ENCODE peak calls at places on chromosome 13, in five cellular contexts. One of them, this sample, is unnamed. For H3K4me1, the result is how much of the 10 kb centered on the place peaks cover.

GRCh38 chr13:80873589-80873988 is 532.7 kb upstream of the SPRY2 start:
- DNase-seq in neural progenitor cell: no peak
- DNase-seq in adipocyte: no peak
- DNase-seq in HCT116: no peak
- DNase-seq in colonic mucosa: no peak
- DNase-seq in this sample: no peak

GRCh38 chr13:94239135-94239534 is 240.3 kb downstream of the DCT start:
- DNase-seq in neural progenitor cell: no peak
- DNase-seq in adipocyte: peak
- DNase-seq in HCT116: no peak
- DNase-seq in colonic mucosa: no peak
- DNase-seq in this sample: peak

GRCh38 chr13:86870388-86870966 is 800.7 kb upstream of the SLITRK5 start:
- DNase-seq in neural progenitor cell: peak
- DNase-seq in adipocyte: peak
- DNase-seq in HCT116: no peak
- DNase-seq in colonic mucosa: no peak
- DNase-seq in this sample: no peak

GRCh38 chr13:51935326-51936171 is 73.8 kb downstream of the CCDC70 start:
- DNase-seq in neural progenitor cell: peak
- DNase-seq in adipocyte: peak
- DNase-seq in HCT116: peak
- DNase-seq in colonic mucosa: peak
- DNase-seq in this sample: no peak

GRCh38 chr13:24159362-24159761 is 1.2 kb upstream of the SPATA13 start:
- DNase-seq in neural progenitor cell: no peak
- DNase-seq in adipocyte: no peak
- DNase-seq in HCT116: no peak
- DNase-seq in colonic mucosa: no peak
- DNase-seq in this sample: no peak

GRCh38 chr13:108369412-108369811 is 99.9 kb downstream of the TNFSF13B start:
- DNase-seq in neural progenitor cell: no peak
- DNase-seq in adipocyte: no peak
- DNase-seq in HCT116: no peak
- DNase-seq in colonic mucosa: no peak
- DNase-seq in this sample: no peak

GRCh38 chr13:97976551-97977375 is 23.3 kb downstream of the IPO5 start:
- DNase-seq in neural progenitor cell: no peak
- DNase-seq in adipocyte: peak
- DNase-seq in HCT116: no peak
- DNase-seq in colonic mucosa: peak
- DNase-seq in this sample: no peak

GRCh38 chr13:41520699-41521630 is 63.6 kb downstream of the RGCC start:
- DNase-seq in neural progenitor cell: no peak
- DNase-seq in adipocyte: no peak
- DNase-seq in HCT116: no peak
- DNase-seq in colonic mucosa: no peak
- DNase-seq in this sample: peak

GRCh38 chr13:48575014-48575413 is 42.1 kb upstream of the RCBTB2 start:
- DNase-seq in neural progenitor cell: no peak
- DNase-seq in adipocyte: no peak
- DNase-seq in HCT116: no peak
- DNase-seq in colonic mucosa: no peak
- DNase-seq in this sample: no peak

GRCh38 chr13:41402695-41403511 is 54.4 kb upstream of the RGCC start:
- DNase-seq in neural progenitor cell: no peak
- DNase-seq in adipocyte: no peak
- DNase-seq in HCT116: no peak
- DNase-seq in colonic mucosa: no peak
- DNase-seq in this sample: no peak

GRCh38 chr13:98267080-98267912 is 90.2 kb upstream of the RNF113B start:
- DNase-seq in neural progenitor cell: no peak
- DNase-seq in adipocyte: no peak
- DNase-seq in HCT116: no peak
- DNase-seq in colonic mucosa: peak
- DNase-seq in this sample: peak

GRCh38 chr13:81664872-81665271 is 1323.9 kb upstream of the SPRY2 start:
- DNase-seq in neural progenitor cell: no peak
- DNase-seq in adipocyte: no peak
- DNase-seq in HCT116: no peak
- DNase-seq in colonic mucosa: no peak
- DNase-seq in this sample: no peak

GRCh38 chr13:75263741-75264407 is 218.1 kb downstream of the TBC1D4 start:
- DNase-seq in neural progenitor cell: no peak
- DNase-seq in adipocyte: peak
- DNase-seq in HCT116: no peak
- DNase-seq in colonic mucosa: no peak
- DNase-seq in this sample: peak

GRCh38 chr13:60226507-60226906 is 62.8 kb upstream of the DIAPH3 start:
- DNase-seq in neural progenitor cell: peak
- DNase-seq in adipocyte: peak
- DNase-seq in HCT116: peak
- DNase-seq in colonic mucosa: no peak
- DNase-seq in this sample: peak

GRCh38 chr13:52926971-52927370 is 78.5 kb upstream of the PCDH8 start:
- DNase-seq in neural progenitor cell: no peak
- DNase-seq in adipocyte: no peak
- DNase-seq in HCT116: no peak
- DNase-seq in colonic mucosa: no peak
- DNase-seq in this sample: no peak

GRCh38 chr13:95523598-95523997 is 28.9 kb upstream of the CLDN10 start:
- DNase-seq in neural progenitor cell: no peak
- DNase-seq in adipocyte: no peak
- DNase-seq in HCT116: no peak
- DNase-seq in colonic mucosa: no peak
- DNase-seq in this sample: no peak

GRCh38 chr13:80037505-80037888 is 303.4 kb downstream of the SPRY2 start:
- DNase-seq in neural progenitor cell: no peak
- DNase-seq in adipocyte: peak
- DNase-seq in HCT116: no peak
- DNase-seq in colonic mucosa: no peak
- DNase-seq in this sample: peak

GRCh38 chr13:70253834-70254233 is 145.6 kb upstream of the KLHL1 start:
- DNase-seq in neural progenitor cell: no peak
- DNase-seq in adipocyte: no peak
- DNase-seq in HCT116: no peak
- DNase-seq in colonic mucosa: no peak
- DNase-seq in this sample: peak

GRCh38 chr13:51262501-51263211 is 40.5 kb downstream of the FAM124A start:
- DNase-seq in neural progenitor cell: peak
- DNase-seq in adipocyte: no peak
- DNase-seq in HCT116: no peak
- DNase-seq in colonic mucosa: no peak
- DNase-seq in this sample: no peak

GRCh38 chr13:34276764-34277163 is 458.8 kb downstream of the RFC3 start:
- DNase-seq in neural progenitor cell: no peak
- DNase-seq in adipocyte: no peak
- DNase-seq in HCT116: no peak
- DNase-seq in colonic mucosa: no peak
- DNase-seq in this sample: no peak

GRCh38 chr13:95603887-95604533 is 40.5 kb downstream of the DZIP1 start:
- DNase-seq in neural progenitor cell: no peak
- DNase-seq in adipocyte: no peak
- DNase-seq in HCT116: no peak
- DNase-seq in colonic mucosa: peak
- DNase-seq in this sample: peak

GRCh38 chr13:28394422-28394821 is 100.5 kb downstream of the FLT1 start:
- DNase-seq in neural progenitor cell: no peak
- DNase-seq in adipocyte: no peak
- DNase-seq in HCT116: no peak
- DNase-seq in colonic mucosa: no peak
- DNase-seq in this sample: no peak

GRCh38 chr13:100892981-100893380 is 218.4 kb upstream of the TMTC4 start:
- DNase-seq in neural progenitor cell: no peak
- DNase-seq in adipocyte: no peak
- DNase-seq in HCT116: no peak
- DNase-seq in colonic mucosa: no peak
- DNase-seq in this sample: no peak

GRCh38 chr13:27005976-27006518 is 165.6 kb downstream of the USP12 start:
- DNase-seq in neural progenitor cell: no peak
- DNase-seq in adipocyte: no peak
- DNase-seq in HCT116: no peak
- DNase-seq in colonic mucosa: no peak
- DNase-seq in this sample: no peak

GRCh38 chr13:52104624-52105023 is 24.2 kb downstream of the NEK5 start:
- DNase-seq in neural progenitor cell: no peak
- DNase-seq in adipocyte: peak
- DNase-seq in HCT116: no peak
- DNase-seq in colonic mucosa: no peak
- DNase-seq in this sample: no peak

GRCh38 chr13:33231339-33231738 is 54.2 kb downstream of the STARD13 start:
- DNase-seq in neural progenitor cell: no peak
- DNase-seq in adipocyte: no peak
- DNase-seq in HCT116: no peak
- DNase-seq in colonic mucosa: no peak
- DNase-seq in this sample: no peak

GRCh38 chr13:45242524-45242923 is 41.7 kb upstream of the KCTD4 start:
- DNase-seq in neural progenitor cell: no peak
- DNase-seq in adipocyte: no peak
- DNase-seq in HCT116: no peak
- DNase-seq in colonic mucosa: no peak
- DNase-seq in this sample: no peak
- H3K4me1 ChIP-seq in neural progenitor cell: under half
- H3K4me1 ChIP-seq in adipocyte: under half
- H3K4me1 ChIP-seq in HCT116: half or more
- H3K4me1 ChIP-seq in colonic mucosa: under half
- H3K4me1 ChIP-seq in this sample: under half

GRCh38 chr13:111599791-111600190 is 279.3 kb downstream of the TEX29 start:
- DNase-seq in neural progenitor cell: no peak
- DNase-seq in adipocyte: no peak
- DNase-seq in HCT116: no peak
- DNase-seq in colonic mucosa: no peak
- DNase-seq in this sample: no peak
- H3K9ac ChIP-seq in neural progenitor cell: no peak
- H3K9ac ChIP-seq in adipocyte: no peak
- H3K9ac ChIP-seq in HCT116: no peak
- H3K9ac ChIP-seq in colonic mucosa: no peak
- H3K9ac ChIP-seq in this sample: no peak

GRCh38 chr13:30332516-30333165 is 25.3 kb upstream of the KATNAL1 start:
- DNase-seq in neural progenitor cell: no peak
- DNase-seq in adipocyte: no peak
- DNase-seq in HCT116: no peak
- DNase-seq in colonic mucosa: no peak
- DNase-seq in this sample: no peak
- H3K4me1 ChIP-seq in neural progenitor cell: under half
- H3K4me1 ChIP-seq in adipocyte: under half
- H3K4me1 ChIP-seq in HCT116: half or more
- H3K4me1 ChIP-seq in colonic mucosa: under half
- H3K4me1 ChIP-seq in this sample: under half

GRCh38 chr13:112793545-112794445 is 104.0 kb downstream of the ATP11A start:
- DNase-seq in neural progenitor cell: no peak
- DNase-seq in adipocyte: no peak
- DNase-seq in HCT116: no peak
- DNase-seq in colonic mucosa: no peak
- DNase-seq in this sample: no peak

GRCh38 chr13:112795277-112795676 is 105.4 kb downstream of the ATP11A start:
- DNase-seq in neural progenitor cell: no peak
- DNase-seq in adipocyte: no peak
- DNase-seq in HCT116: no peak
- DNase-seq in colonic mucosa: no peak
- DNase-seq in this sample: no peak

GRCh38 chr13:112792511-112792910 is 102.7 kb downstream of the ATP11A start:
- DNase-seq in neural progenitor cell: no peak
- DNase-seq in adipocyte: no peak
- DNase-seq in HCT116: no peak
- DNase-seq in colonic mucosa: no peak
- DNase-seq in this sample: no peak

GRCh38 chr13:112791662-112792440 is 102.0 kb downstream of the ATP11A start:
- DNase-seq in neural progenitor cell: no peak
- DNase-seq in adipocyte: no peak
- DNase-seq in HCT116: peak
- DNase-seq in colonic mucosa: no peak
- DNase-seq in this sample: no peak

DNA sequence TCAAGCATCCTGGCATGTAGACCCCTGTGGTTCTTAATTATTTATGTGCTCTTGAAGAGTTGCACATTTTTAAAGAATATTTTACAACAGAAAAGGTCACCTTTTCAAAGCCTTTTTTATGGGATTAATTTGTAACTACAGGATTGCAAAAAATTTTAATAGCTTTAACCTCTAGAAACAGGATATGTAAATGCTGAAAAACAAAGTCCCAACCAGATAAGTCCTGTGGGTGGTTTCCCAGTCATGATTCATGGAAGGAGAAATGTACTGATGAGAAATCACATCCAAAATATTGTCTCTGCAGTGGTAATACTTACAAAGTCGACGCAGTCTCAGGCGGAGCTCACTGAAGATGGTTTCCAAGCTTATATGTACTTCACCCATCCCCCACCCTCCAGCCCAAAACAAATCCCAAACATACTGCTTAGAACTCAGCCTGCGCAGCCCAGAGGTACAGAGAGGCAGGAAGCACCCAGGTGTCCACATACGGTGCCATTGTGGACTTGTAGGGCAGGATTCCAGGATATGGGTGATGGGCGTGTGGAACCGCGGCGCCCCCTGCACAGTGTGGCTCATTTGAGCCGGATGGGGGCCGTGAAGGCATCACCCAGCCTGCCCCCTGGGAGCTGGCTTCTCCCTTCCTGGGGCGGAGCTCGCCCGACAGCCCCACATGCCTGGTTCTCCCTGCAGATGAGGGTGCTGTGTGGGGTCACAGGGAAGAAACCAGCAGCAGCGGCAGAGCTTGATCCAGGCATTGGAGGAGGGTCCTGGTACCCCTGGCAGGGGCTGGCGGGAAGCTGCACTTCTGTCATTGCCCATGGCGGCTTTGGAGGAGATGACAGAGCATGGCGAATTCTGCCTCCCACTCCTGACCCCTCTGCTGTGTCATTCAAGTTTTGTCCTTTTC is 101.2 kb downstream of the ATP11A start:
- DNase-seq in neural progenitor cell: no peak
- DNase-seq in adipocyte: no peak
- DNase-seq in HCT116: no peak
- DNase-seq in colonic mucosa: no peak
- DNase-seq in this sample: peak
- H3K9ac ChIP-seq in neural progenitor cell: no peak
- H3K9ac ChIP-seq in adipocyte: no peak
- H3K9ac ChIP-seq in HCT116: no peak
- H3K9ac ChIP-seq in colonic mucosa: no peak
- H3K9ac ChIP-seq in this sample: no peak

DNA sequence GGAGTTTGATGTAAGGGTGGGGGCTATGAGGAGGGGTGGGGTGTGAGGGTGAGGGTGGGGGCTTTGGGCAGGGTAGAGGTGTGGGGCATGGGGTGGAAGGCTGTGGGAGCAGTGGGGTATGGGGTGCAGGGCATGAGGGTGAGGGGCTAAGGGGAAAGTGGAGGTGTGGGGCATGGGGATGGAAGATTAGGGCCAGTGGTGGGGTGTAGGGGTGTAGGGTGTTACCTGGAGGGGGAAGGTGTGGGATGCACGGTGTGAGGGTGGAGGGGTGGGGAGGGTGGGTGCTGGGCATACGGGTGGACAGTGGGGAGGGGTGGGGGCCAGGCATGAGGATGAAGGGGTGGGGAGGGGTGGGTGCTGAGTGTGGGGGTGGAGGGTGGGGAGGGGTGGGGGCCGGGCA is 22.9 kb upstream of the RASA3 start:
- DNase-seq in neural progenitor cell: no peak
- DNase-seq in adipocyte: no peak
- DNase-seq in HCT116: no peak
- DNase-seq in colonic mucosa: no peak
- DNase-seq in this sample: no peak
- H3K4me1 ChIP-seq in neural progenitor cell: under half
- H3K4me1 ChIP-seq in adipocyte: under half
- H3K4me1 ChIP-seq in HCT116: under half
- H3K4me1 ChIP-seq in colonic mucosa: under half
- H3K4me1 ChIP-seq in this sample: under half

This sample was measured in astrocyte.